ENCODE peak calls at places on chromosome 5, in seven cellular contexts. One of them, this sample, is unnamed.

GRCh38 chr5:134738963-134739661 is 764 bp downstream of the CAMLG start:
- DNase-seq in esophagus muscularis mucosa: no peak
- DNase-seq in heart left ventricle: no peak
- DNase-seq in suprapubic skin: no peak
- DNase-seq in A549: peak
- DNase-seq in uterus: no peak
- DNase-seq in esophagus squamous epithelium: no peak
- DNase-seq in this sample: no peak

GRCh38 chr5:160289721-160290120 is 22.6 kb downstream of the CCNJL start:
- DNase-seq in heart left ventricle: no peak
- DNase-seq in A549: no peak
- DNase-seq in uterus: no peak
- DNase-seq in esophagus muscularis mucosa: no peak
- DNase-seq in suprapubic skin: no peak
- DNase-seq in esophagus squamous epithelium: no peak
- DNase-seq in this sample: no peak

GRCh38 chr5:169637085-169637855 is at the start of gene DOCK2:
- DNase-seq in heart left ventricle: peak
- DNase-seq in esophagus squamous epithelium: peak
- DNase-seq in suprapubic skin: peak
- DNase-seq in A549: no peak
- DNase-seq in esophagus muscularis mucosa: no peak
- DNase-seq in uterus: no peak
- DNase-seq in this sample: peak

GRCh38 chr5:179795049-179795862 is 1.5 kb downstream of the LTC4S start:
- DNase-seq in heart left ventricle: no peak
- DNase-seq in esophagus muscularis mucosa: no peak
- DNase-seq in uterus: no peak
- DNase-seq in suprapubic skin: peak
- DNase-seq in A549: no peak
- DNase-seq in esophagus squamous epithelium: no peak
- DNase-seq in this sample: peak

GRCh38 chr5:123344819-123345426 is 78.3 kb downstream of the CEP120 start:
- DNase-seq in suprapubic skin: no peak
- DNase-seq in A549: peak
- DNase-seq in heart left ventricle: no peak
- DNase-seq in esophagus muscularis mucosa: no peak
- DNase-seq in uterus: no peak
- DNase-seq in esophagus squamous epithelium: no peak
- DNase-seq in this sample: no peak

GRCh38 chr5:172437445-172438303 is 16.7 kb downstream of the SH3PXD2B start:
- DNase-seq in esophagus squamous epithelium: no peak
- DNase-seq in esophagus muscularis mucosa: no peak
- DNase-seq in suprapubic skin: peak
- DNase-seq in heart left ventricle: peak
- DNase-seq in uterus: peak
- DNase-seq in A549: peak
- DNase-seq in this sample: peak

GRCh38 chr5:179421156-179421895 is 76.1 kb upstream of the ADAMTS2 start:
- DNase-seq in esophagus squamous epithelium: no peak
- DNase-seq in suprapubic skin: no peak
- DNase-seq in A549: no peak
- DNase-seq in heart left ventricle: no peak
- DNase-seq in esophagus muscularis mucosa: no peak
- DNase-seq in uterus: no peak
- DNase-seq in this sample: peak

GRCh38 chr5:156411131-156411727 is 84.3 kb downstream of the SGCD start:
- DNase-seq in A549: peak
- DNase-seq in esophagus squamous epithelium: no peak
- DNase-seq in suprapubic skin: no peak
- DNase-seq in uterus: peak
- DNase-seq in esophagus muscularis mucosa: no peak
- DNase-seq in heart left ventricle: no peak
- DNase-seq in this sample: no peak

GRCh38 chr5:179420476-179420875 is 75.2 kb upstream of the ADAMTS2 start:
- DNase-seq in esophagus muscularis mucosa: no peak
- DNase-seq in heart left ventricle: no peak
- DNase-seq in A549: no peak
- DNase-seq in uterus: no peak
- DNase-seq in suprapubic skin: no peak
- DNase-seq in esophagus squamous epithelium: no peak
- DNase-seq in this sample: peak

GRCh38 chr5:10825897-10826644 is 65.0 kb upstream of the DAP start:
- DNase-seq in suprapubic skin: no peak
- DNase-seq in heart left ventricle: no peak
- DNase-seq in esophagus squamous epithelium: no peak
- DNase-seq in uterus: no peak
- DNase-seq in esophagus muscularis mucosa: no peak
- DNase-seq in A549: no peak
- DNase-seq in this sample: no peak

GRCh38 chr5:155616779-155617392 is 603.3 kb downstream of the KIF4B start:
- DNase-seq in A549: peak
- DNase-seq in esophagus muscularis mucosa: no peak
- DNase-seq in esophagus squamous epithelium: no peak
- DNase-seq in heart left ventricle: no peak
- DNase-seq in suprapubic skin: no peak
- DNase-seq in uterus: no peak
- DNase-seq in this sample: no peak

GRCh38 chr5:148792649-148793048 is 33.8 kb upstream of the ADRB2 start:
- DNase-seq in heart left ventricle: no peak
- DNase-seq in esophagus muscularis mucosa: no peak
- DNase-seq in esophagus squamous epithelium: no peak
- DNase-seq in uterus: no peak
- DNase-seq in A549: no peak
- DNase-seq in suprapubic skin: no peak
- DNase-seq in this sample: no peak

GRCh38 chr5:140113180-140113698 is 670 bp upstream of the PURA start:
- DNase-seq in A549: no peak
- DNase-seq in esophagus muscularis mucosa: no peak
- DNase-seq in esophagus squamous epithelium: no peak
- DNase-seq in suprapubic skin: peak
- DNase-seq in heart left ventricle: peak
- DNase-seq in uterus: peak
- DNase-seq in this sample: peak

GRCh38 chr5:135269828-135270545 is 129.0 kb downstream of the MACROH2A1 start:
- DNase-seq in uterus: peak
- DNase-seq in suprapubic skin: no peak
- DNase-seq in esophagus muscularis mucosa: no peak
- DNase-seq in esophagus squamous epithelium: no peak
- DNase-seq in heart left ventricle: no peak
- DNase-seq in A549: no peak
- DNase-seq in this sample: no peak

GRCh38 chr5:168366124-168366523 is 74.7 kb downstream of the WWC1 start:
- DNase-seq in suprapubic skin: no peak
- DNase-seq in heart left ventricle: no peak
- DNase-seq in esophagus muscularis mucosa: no peak
- DNase-seq in A549: peak
- DNase-seq in esophagus squamous epithelium: no peak
- DNase-seq in uterus: no peak
- DNase-seq in this sample: peak

GRCh38 chr5:74232281-74232680 is 408.2 kb downstream of the ENC1 start:
- DNase-seq in esophagus squamous epithelium: no peak
- DNase-seq in esophagus muscularis mucosa: no peak
- DNase-seq in A549: no peak
- DNase-seq in uterus: no peak
- DNase-seq in suprapubic skin: no peak
- DNase-seq in heart left ventricle: no peak
- DNase-seq in this sample: no peak

GRCh38 chr5:53091304-53091703 is 18.3 kb downstream of the MOCS2 start:
- DNase-seq in uterus: no peak
- DNase-seq in A549: no peak
- DNase-seq in esophagus squamous epithelium: no peak
- DNase-seq in heart left ventricle: no peak
- DNase-seq in esophagus muscularis mucosa: no peak
- DNase-seq in suprapubic skin: no peak
- DNase-seq in this sample: no peak

GRCh38 chr5:64323591-64323990 is 157.9 kb downstream of the RNF180 start:
- DNase-seq in heart left ventricle: no peak
- DNase-seq in uterus: no peak
- DNase-seq in A549: no peak
- DNase-seq in esophagus squamous epithelium: no peak
- DNase-seq in suprapubic skin: no peak
- DNase-seq in esophagus muscularis mucosa: no peak
- DNase-seq in this sample: no peak

GRCh38 chr5:97044057-97044456 is 98.4 kb downstream of the LIX1 start:
- DNase-seq in A549: peak
- DNase-seq in uterus: peak
- DNase-seq in suprapubic skin: no peak
- DNase-seq in esophagus squamous epithelium: no peak
- DNase-seq in esophagus muscularis mucosa: no peak
- DNase-seq in heart left ventricle: peak
- DNase-seq in this sample: no peak

GRCh38 chr5:36756089-36756488 is 120.5 kb upstream of the NIPBL start:
- DNase-seq in suprapubic skin: no peak
- DNase-seq in uterus: no peak
- DNase-seq in heart left ventricle: no peak
- DNase-seq in esophagus muscularis mucosa: no peak
- DNase-seq in esophagus squamous epithelium: no peak
- DNase-seq in A549: no peak
- DNase-seq in this sample: no peak

GRCh38 chr5:36756848-36757247 is 119.7 kb upstream of the NIPBL start:
- DNase-seq in uterus: no peak
- DNase-seq in esophagus muscularis mucosa: peak
- DNase-seq in A549: no peak
- DNase-seq in suprapubic skin: no peak
- DNase-seq in esophagus squamous epithelium: no peak
- DNase-seq in heart left ventricle: no peak
- DNase-seq in this sample: no peak

GRCh38 chr5:36755340-36755739 is 121.2 kb upstream of the NIPBL start:
- DNase-seq in heart left ventricle: no peak
- DNase-seq in esophagus muscularis mucosa: peak
- DNase-seq in A549: no peak
- DNase-seq in esophagus squamous epithelium: no peak
- DNase-seq in uterus: no peak
- DNase-seq in suprapubic skin: no peak
- DNase-seq in this sample: no peak

DNA sequence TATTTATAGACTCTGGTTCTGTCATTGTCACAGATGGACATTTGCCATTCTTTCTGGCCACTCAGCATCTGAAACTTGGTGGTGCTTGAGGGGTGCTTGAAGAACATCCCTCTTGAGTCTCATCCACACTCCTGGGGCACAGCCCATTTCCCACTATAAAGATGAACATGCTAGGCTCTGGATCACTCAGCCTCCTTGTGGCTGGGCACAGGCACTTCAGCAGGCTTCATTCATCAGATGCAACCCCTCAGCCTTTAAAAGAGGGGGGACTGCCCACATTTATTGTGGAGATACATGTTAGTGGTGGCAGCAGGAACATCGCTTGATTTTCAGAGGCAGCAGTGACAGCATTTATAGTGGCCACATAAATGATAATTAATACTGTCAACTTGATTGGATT is 124.7 kb upstream of the NIPBL start:
- DNase-seq in A549: peak
- DNase-seq in heart left ventricle: no peak
- DNase-seq in suprapubic skin: no peak
- DNase-seq in esophagus muscularis mucosa: no peak
- DNase-seq in uterus: no peak
- DNase-seq in esophagus squamous epithelium: no peak
- DNase-seq in this sample: no peak
- TF ChIP-seq CTCF in A549: no peak
- TF ChIP-seq CTCF in heart left ventricle: no peak
- TF ChIP-seq CTCF in suprapubic skin: no peak
- TF ChIP-seq CTCF in esophagus muscularis mucosa: no peak
- TF ChIP-seq CTCF in uterus: no peak
- TF ChIP-seq CTCF in esophagus squamous epithelium: no peak
- TF ChIP-seq CTCF in this sample: no peak

DNA sequence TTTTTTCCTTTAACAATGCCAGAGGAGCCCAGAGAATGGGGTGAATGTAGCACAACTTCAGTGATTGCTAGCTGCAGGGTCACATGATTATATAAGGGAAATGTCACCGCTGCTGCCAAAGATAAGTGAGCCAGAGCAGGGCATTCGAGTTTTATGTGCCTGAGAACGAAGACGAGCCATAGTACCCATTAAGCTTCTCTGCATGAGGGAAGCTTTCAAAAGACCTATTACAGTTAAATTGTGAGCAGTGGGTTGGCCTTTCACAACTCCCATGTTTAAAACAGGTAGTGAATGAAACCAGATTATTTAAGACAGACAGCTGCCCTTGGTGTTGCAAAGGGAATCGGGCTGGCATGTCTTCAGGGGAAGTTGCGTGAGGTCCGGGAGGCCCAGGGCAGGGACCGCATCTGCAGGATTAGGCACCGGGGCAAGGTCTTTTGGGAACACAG is 82.4 kb upstream of the TNFAIP8 start:
- DNase-seq in heart left ventricle: no peak
- DNase-seq in uterus: no peak
- DNase-seq in A549: no peak
- DNase-seq in suprapubic skin: no peak
- DNase-seq in esophagus squamous epithelium: no peak
- DNase-seq in esophagus muscularis mucosa: no peak
- DNase-seq in this sample: no peak
- H3K4me3 ChIP-seq in heart left ventricle: no peak
- H3K4me3 ChIP-seq in uterus: no peak
- H3K4me3 ChIP-seq in A549: no peak
- H3K4me3 ChIP-seq in suprapubic skin: no peak
- H3K4me3 ChIP-seq in esophagus squamous epithelium: no peak
- H3K4me3 ChIP-seq in esophagus muscularis mucosa: no peak
- H3K4me3 ChIP-seq in this sample: no peak

GRCh38 chr5:138331449-138332368 is at the start of gene CDC25C:
- DNase-seq in esophagus muscularis mucosa: peak
- DNase-seq in suprapubic skin: peak
- DNase-seq in uterus: peak
- DNase-seq in esophagus squamous epithelium: peak
- DNase-seq in A549: peak
- DNase-seq in heart left ventricle: peak
- DNase-seq in this sample: peak
- TF ChIP-seq POLR2A in esophagus muscularis mucosa: no peak
- TF ChIP-seq POLR2A in suprapubic skin: no peak
- TF ChIP-seq POLR2A in uterus: no peak
- TF ChIP-seq POLR2A in esophagus squamous epithelium: no peak
- TF ChIP-seq POLR2A in A549: no peak
- TF ChIP-seq POLR2A in heart left ventricle: no peak
- TF ChIP-seq POLR2A in this sample: no peak

DNA sequence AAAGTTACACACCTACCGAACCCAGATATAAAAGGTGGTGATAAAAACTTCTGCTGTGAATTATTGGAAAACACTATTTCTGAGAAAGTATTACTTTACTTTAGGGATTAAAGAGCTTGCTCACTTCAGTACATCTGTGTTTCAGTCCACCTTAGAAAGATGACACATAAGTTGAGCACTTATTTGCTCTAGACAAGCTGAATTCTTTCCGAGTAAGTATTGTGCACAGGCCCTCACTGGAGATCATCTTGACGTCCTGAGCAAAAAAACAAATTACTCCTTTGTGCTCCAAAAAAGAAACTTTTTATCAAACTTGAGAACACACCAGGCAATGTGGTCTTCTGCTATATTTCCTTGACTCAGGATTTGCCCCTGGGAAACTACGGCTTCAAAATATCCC is 231.0 kb upstream of the GRAMD2B start:
- DNase-seq in suprapubic skin: no peak
- DNase-seq in esophagus muscularis mucosa: no peak
- DNase-seq in A549: no peak
- DNase-seq in esophagus squamous epithelium: no peak
- DNase-seq in uterus: no peak
- DNase-seq in heart left ventricle: no peak
- DNase-seq in this sample: no peak
- TF ChIP-seq CTCF in suprapubic skin: no peak
- TF ChIP-seq CTCF in esophagus muscularis mucosa: no peak
- TF ChIP-seq CTCF in A549: no peak
- TF ChIP-seq CTCF in esophagus squamous epithelium: no peak
- TF ChIP-seq CTCF in uterus: no peak
- TF ChIP-seq CTCF in heart left ventricle: no peak
- TF ChIP-seq CTCF in this sample: no peak

GRCh38 chr5:14173419-14174234 is 30.5 kb downstream of the TRIO start:
- DNase-seq in suprapubic skin: no peak
- DNase-seq in A549: no peak
- DNase-seq in uterus: no peak
- DNase-seq in esophagus squamous epithelium: no peak
- DNase-seq in esophagus muscularis mucosa: no peak
- DNase-seq in heart left ventricle: no peak
- DNase-seq in this sample: no peak
- H3K4me3 ChIP-seq in suprapubic skin: no peak
- H3K4me3 ChIP-seq in A549: no peak
- H3K4me3 ChIP-seq in uterus: no peak
- H3K4me3 ChIP-seq in esophagus squamous epithelium: no peak
- H3K4me3 ChIP-seq in esophagus muscularis mucosa: no peak
- H3K4me3 ChIP-seq in heart left ventricle: no peak
- H3K4me3 ChIP-seq in this sample: no peak

This sample was measured in lower leg skin.